ENCODE peak calls at places on chromosomes 1 and 21, in seven cellular contexts. F, U, W, I, P, T and V are unnamed samples.
A peak's percentile ranks its signal among the peaks of the same experiment; 100 is the strongest.

GRCh38 chr1:114033219-114033706 is 54.0 kb downstream of the OLFML3 start:
- DNase-seq in F (no peak), U (no peak), W (no peak), I (no peak), P (peak; percentile 23), T (no peak), V (peak; percentile 30)

GRCh38 chr1:95301614-95302013 is 67.6 kb downstream of the RWDD3 start:
- DNase-seq in F (no peak), U (no peak), W (no peak), I (no peak), P (no peak), T (no peak), V (no peak)

GRCh38 chr1:109392788-109393580 is 4.7 kb downstream of the SORT1 start:
- DNase-seq in F (no peak), U (no peak), W (no peak), I (no peak), P (no peak), T (no peak), V (no peak)

GRCh38 chr1:15680614-15681345 is 3.3 kb upstream of the PLEKHM2 start:
- DNase-seq in F (no peak), U (no peak), W (peak; percentile 98), I (no peak), P (peak; percentile 48), T (no peak), V (peak; percentile 45)

GRCh38 chr1:154860154-154860870 is 9.8 kb downstream of the KCNN3 start:
- DNase-seq in F (peak; percentile 98), U (peak; percentile 82), W (no peak), I (no peak), P (peak; percentile 96), T (peak; percentile 96), V (peak; percentile 74)

GRCh38 chr21:18759751-18760161 is 356.2 kb upstream of the TMPRSS15 start:
- DNase-seq in F (no peak), U (no peak), W (no peak), I (no peak), P (no peak), T (no peak), V (no peak)

GRCh38 chr1:246724001-246724724 is at the start of gene SCCPDH:
- DNase-seq in F (peak; percentile 72), U (peak; percentile 88), W (peak; percentile 54), I (peak; percentile 73), P (peak; percentile 83), T (no peak), V (peak; percentile 97)

GRCh38 chr1:11078631-11079030 is 18.8 kb upstream of the SRM start:
- DNase-seq in F (no peak), U (no peak), W (peak; percentile 86), I (no peak), P (no peak), T (no peak), V (no peak)

GRCh38 chr1:205243355-205244191 is 15.8 kb downstream of the TMCC2 start:
- DNase-seq in F (no peak), U (no peak), W (no peak), I (no peak), P (no peak), T (no peak), V (no peak)

GRCh38 chr1:111955755-111956154 is 33.7 kb downstream of the KCND3 start:
- DNase-seq in F (no peak), U (no peak), W (peak; percentile 23), I (no peak), P (no peak), T (no peak), V (no peak)

GRCh38 chr1:67787746-67788145 is 45.5 kb downstream of the GNG12 start:
- DNase-seq in F (no peak), U (no peak), W (peak; percentile 52), I (no peak), P (no peak), T (no peak), V (no peak)

GRCh38 chr21:35850029-35850428 is 210.3 kb downstream of the SETD4 start:
- DNase-seq in F (peak; percentile 38), U (no peak), W (peak; percentile 85), I (no peak), P (no peak), T (no peak), V (no peak)

GRCh38 chr21:46061950-46062349 is 36.0 kb upstream of the COL6A2 start:
- DNase-seq in F (no peak), U (no peak), W (no peak), I (no peak), P (no peak), T (no peak), V (no peak)

DNA sequence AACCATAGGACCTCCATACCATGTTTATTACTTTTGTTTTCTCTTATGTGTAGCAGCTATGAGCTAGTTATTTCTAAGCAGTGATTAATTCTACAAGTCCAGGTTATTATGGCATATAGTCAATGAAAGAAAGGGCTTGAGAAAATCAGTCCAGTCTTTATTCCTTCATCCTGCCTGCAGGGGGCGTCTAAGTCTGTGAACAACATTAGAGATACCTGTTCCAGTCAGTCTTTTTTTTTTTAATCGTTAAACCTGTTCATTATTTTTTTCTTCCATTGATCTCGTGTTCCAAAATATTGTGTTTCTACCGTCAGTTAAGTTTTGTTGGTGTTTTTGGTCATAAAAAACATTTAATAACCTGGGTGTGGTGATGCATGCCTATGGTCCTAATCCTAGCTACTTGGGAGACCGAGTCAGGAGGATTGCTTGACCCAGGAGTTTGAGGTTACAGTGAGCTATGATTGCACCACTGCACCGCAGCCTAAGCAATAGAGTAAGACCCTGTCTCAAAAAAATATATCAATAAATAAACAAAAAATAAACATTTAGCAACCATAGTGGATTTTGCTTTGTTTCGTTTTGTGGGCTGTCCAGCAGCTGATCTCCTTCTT is 29.4 kb upstream of the CD2 start:
- DNase-seq in F (peak; percentile 61), U (no peak), W (peak; percentile 65), I (peak; percentile 80), P (peak; percentile 82), T (no peak), V (peak; percentile 65)
- TF ChIP-seq CTCF in F (peak; percentile 62), U (peak; percentile 78), W (peak; percentile 76), I (peak; percentile 97), P (peak; percentile 75), T (peak; percentile 70), V (peak; percentile 76)

GRCh38 chr1:228082260-228082974 is at the start of gene ARF1:
- DNase-seq in F (peak; percentile 98), U (peak; percentile 97), W (peak; percentile 92), I (peak; percentile 92), P (peak; percentile 96), T (peak; percentile 60), V (peak; percentile 100)
- TF ChIP-seq CTCF in F (no peak), U (no peak), W (no peak), I (no peak), P (no peak), T (no peak), V (peak; percentile 2)

DNA sequence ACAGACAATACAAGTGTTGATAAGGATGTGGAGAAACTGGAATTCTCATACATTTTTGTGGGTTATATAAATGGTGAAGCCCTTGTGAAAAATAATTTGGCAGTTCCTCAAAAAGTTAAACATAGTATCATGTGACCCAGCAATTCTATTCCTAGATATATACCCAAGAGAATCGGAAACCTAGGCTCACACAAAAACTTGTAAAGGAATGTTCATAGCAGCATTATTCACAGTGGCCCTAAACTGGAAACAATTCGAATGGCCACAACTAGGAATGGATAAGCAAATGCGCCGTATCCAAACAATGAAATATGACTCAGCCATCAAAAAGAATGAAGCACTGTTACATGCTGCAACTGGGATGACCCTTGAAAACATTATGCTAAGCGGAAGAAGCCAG is 3.9 kb upstream of the CD247 start:
- DNase-seq in F (no peak), U (no peak), W (no peak), I (no peak), P (no peak), T (no peak), V (no peak)
- TF ChIP-seq CTCF in F (no peak), U (no peak), W (no peak), I (no peak), P (no peak), T (no peak), V (no peak)

GRCh38 chr1:33001282-33001681 is 35.4 kb downstream of the AK2 start:
- DNase-seq in F (no peak), U (no peak), W (no peak), I (no peak), P (no peak), T (no peak), V (no peak)
- TF ChIP-seq CTCF in F (no peak), U (peak; percentile 20), W (peak; percentile 18), I (peak; percentile 29), P (peak; percentile 30), T (peak; percentile 35), V (peak; percentile 14)

GRCh38 chr1:42758641-42759040 is 8.2 kb downstream of the P3H1 start:
- DNase-seq in F (no peak), U (no peak), W (no peak), I (no peak), P (no peak), T (no peak), V (no peak)

GRCh38 chr1:42759114-42759513 is 7.7 kb downstream of the P3H1 start:
- DNase-seq in F (no peak), U (no peak), W (no peak), I (no peak), P (no peak), T (no peak), V (no peak)

GRCh38 chr1:42757892-42758275 is 8.9 kb downstream of the P3H1 start:
- DNase-seq in F (no peak), U (no peak), W (no peak), I (no peak), P (no peak), T (no peak), V (no peak)

GRCh38 chr1:42753070-42753469 is 13.0 kb upstream of the CLDN19 start:
- DNase-seq in F (no peak), U (no peak), W (peak; percentile 78), I (no peak), P (no peak), T (no peak), V (no peak)

DNA sequence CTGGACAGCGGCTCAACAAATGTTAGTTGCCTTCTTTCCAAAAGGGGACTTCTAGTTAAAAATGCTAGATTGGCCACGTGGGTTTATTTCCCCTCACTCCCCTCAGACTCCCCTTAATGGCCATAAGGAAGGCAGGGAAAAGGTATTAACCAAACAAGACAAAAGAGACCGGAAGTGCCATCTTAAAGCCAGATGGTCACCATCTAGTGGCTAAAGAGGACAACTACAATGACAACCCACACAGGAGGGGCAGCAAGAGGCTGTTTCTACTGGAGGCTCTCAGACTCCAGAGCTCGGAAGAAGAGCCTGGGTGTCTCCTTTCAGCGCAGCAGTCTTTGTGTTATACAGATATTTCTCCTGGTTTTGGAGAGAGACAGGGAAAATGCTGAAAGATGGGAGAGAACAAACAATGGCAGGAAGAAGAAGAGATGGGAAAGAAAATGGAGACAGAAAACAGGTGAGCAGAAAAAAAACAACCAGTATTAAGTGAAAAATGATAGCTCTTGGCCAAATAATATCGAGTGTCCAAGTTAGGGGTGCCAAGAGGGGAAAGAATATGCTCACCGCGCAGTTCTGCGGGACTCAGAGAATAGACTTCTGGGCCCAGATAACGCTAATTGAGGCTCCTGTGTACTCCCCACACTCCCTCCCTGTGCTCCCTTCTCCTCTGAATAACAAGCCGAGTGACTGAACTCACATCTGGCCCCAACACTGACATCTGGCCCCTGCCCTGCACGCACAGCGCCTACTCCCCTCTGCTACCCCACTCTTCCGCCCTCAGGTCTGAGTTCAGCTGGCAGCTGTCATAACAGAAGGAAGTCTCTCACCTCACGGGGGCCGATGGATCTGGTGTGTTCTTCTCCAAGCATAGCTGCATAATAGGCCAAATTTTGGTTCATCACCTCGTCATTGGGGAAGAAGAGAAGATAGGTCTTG is 9.6 kb downstream of the P3H1 start:
- DNase-seq in F (peak; percentile 67), U (no peak), W (peak; percentile 71), I (no peak), P (peak; percentile 71), T (no peak), V (peak; percentile 76)
- TF ChIP-seq CTCF in F (peak; percentile 75), U (peak; percentile 65), W (peak; percentile 66), I (peak; percentile 52), P (peak; percentile 72), T (peak; percentile 70), V (peak; percentile 75)